ENCODE peak calls at places on chromosome 15, in seven cellular contexts. K, O, L, Q, Y, W and R are unnamed samples.

GRCh38 chr15:84598250-84598649 is 2.6 kb upstream of the ZSCAN2 start:
- DNase-seq in Q (no peak), K (no peak), Y (no peak), O (peak), W (no peak), L (peak), R (peak)

GRCh38 chr15:85494035-85494793 is 113.8 kb downstream of the AKAP13 start:
- DNase-seq in L (peak), Q (peak), K (peak), W (no peak), Y (peak), O (peak), R (no peak)

GRCh38 chr15:45456212-45457106 is 66.1 kb downstream of the SLC30A4 start:
- DNase-seq in Q (peak), L (peak), W (peak), Y (peak), O (no peak), K (peak), R (peak)

GRCh38 chr15:89633585-89633984 is 21.7 kb downstream of the KIF7 start:
- DNase-seq in W (no peak), Y (no peak), L (no peak), K (no peak), O (no peak), Q (no peak), R (no peak)

GRCh38 chr15:58562135-58562534 is 130.3 kb downstream of the LIPC start:
- DNase-seq in K (no peak), L (no peak), W (no peak), Q (no peak), O (no peak), Y (no peak), R (no peak)

GRCh38 chr15:80758130-80758529 is 21.0 kb upstream of the CEMIP start:
- DNase-seq in O (no peak), K (no peak), Q (no peak), W (no peak), Y (no peak), L (no peak), R (no peak)

GRCh38 chr15:70201376-70201775 is 103.7 kb upstream of the TLE3 start:
- DNase-seq in Q (no peak), W (no peak), O (no peak), K (no peak), Y (no peak), L (no peak), R (no peak)

GRCh38 chr15:61315471-61315870 is 86.4 kb upstream of the RORA start:
- DNase-seq in W (no peak), O (no peak), Q (no peak), Y (no peak), K (peak), L (peak), R (no peak)

GRCh38 chr15:70088427-70088826 is 9.3 kb downstream of the TLE3 start:
- DNase-seq in W (no peak), Q (no peak), K (no peak), O (no peak), L (no peak), Y (no peak), R (no peak)

GRCh38 chr15:94258246-94258645 is 26.9 kb downstream of the MCTP2 start:
- DNase-seq in O (no peak), Y (no peak), Q (no peak), L (no peak), K (no peak), W (no peak), R (peak)

GRCh38 chr15:89680282-89680873 is 1.2 kb upstream of the PLIN1 start:
- DNase-seq in Y (peak), W (peak), L (no peak), Q (no peak), K (peak), O (no peak), R (no peak)

GRCh38 chr15:62624541-62625399 is 417.8 kb upstream of the TPM1 start:
- DNase-seq in K (no peak), Q (peak), W (peak), Y (peak), L (peak), O (peak), R (peak)

GRCh38 chr15:85825719-85826118 is 31.0 kb upstream of the KLHL25 start:
- DNase-seq in Y (no peak), W (no peak), L (peak), K (peak), O (no peak), Q (no peak), R (no peak)

GRCh38 chr15:55993804-55994539 is 560 bp upstream of the NEDD4 start:
- DNase-seq in Y (peak), K (peak), Q (peak), O (peak), L (peak), W (no peak), R (no peak)

GRCh38 chr15:38260077-38260476 is 7.4 kb downstream of the SPRED1 start:
- DNase-seq in L (no peak), K (no peak), W (no peak), Y (no peak), O (peak), Q (no peak), R (no peak)

GRCh38 chr15:48617619-48618018 is 27.9 kb downstream of the FBN1 start:
- DNase-seq in K (no peak), Y (peak), L (no peak), O (no peak), W (peak), Q (no peak), R (no peak)

GRCh38 chr15:45186771-45187577 is 792 bp downstream of the SHF start:
- DNase-seq in Y (no peak), O (peak), W (no peak), K (no peak), L (no peak), Q (no peak), R (no peak)

GRCh38 chr15:81284256-81285031 is 39.5 kb downstream of the STARD5 start:
- DNase-seq in O (no peak), K (no peak), L (no peak), Q (no peak), Y (no peak), W (no peak), R (peak)

GRCh38 chr15:40229956-40230355 is 8.9 kb upstream of the PAK6 start:
- DNase-seq in Y (no peak), W (no peak), Q (no peak), O (no peak), K (no peak), L (no peak), R (no peak)

GRCh38 chr15:88833688-88834087 is 30.5 kb downstream of the ACAN start:
- DNase-seq in L (no peak), K (no peak), Q (no peak), O (no peak), Y (no peak), W (no peak), R (no peak)

GRCh38 chr15:20358066-20358780 is 183.4 kb downstream of the GOLGA6L6 start:
- DNase-seq in O (no peak), Q (no peak), W (no peak), L (no peak), Y (no peak), K (no peak), R (no peak)

GRCh38 chr15:77851696-77852095 is 219.0 kb upstream of the LINGO1 start:
- DNase-seq in K (no peak), Y (no peak), W (no peak), O (no peak), Q (no peak), L (no peak), R (no peak)

GRCh38 chr15:62083168-62084154 is 16.7 kb downstream of the C2CD4A start:
- DNase-seq in W (no peak), L (no peak), Y (no peak), O (no peak), Q (no peak), K (no peak), R (no peak)

GRCh38 chr15:96585634-96586386 is 255.3 kb downstream of the NR2F2 start:
- DNase-seq in W (no peak), O (peak), Y (peak), Q (no peak), L (peak), K (peak), R (no peak)

GRCh38 chr15:72375501-72375845 is 341 bp downstream of the HEXA start:
- DNase-seq in O (no peak), Q (no peak), W (no peak), Y (no peak), K (no peak), L (peak), R (no peak)

GRCh38 chr15:45551691-45552090 is 29.1 kb upstream of the SLC30A4 start:
- DNase-seq in Q (peak), K (no peak), O (no peak), L (no peak), W (no peak), Y (no peak), R (no peak)

GRCh38 chr15:80317389-80318169 is 65.6 kb upstream of the CTXND1 start:
- DNase-seq in W (no peak), Q (peak), Y (peak), O (no peak), K (peak), L (peak), R (peak)

DNA sequence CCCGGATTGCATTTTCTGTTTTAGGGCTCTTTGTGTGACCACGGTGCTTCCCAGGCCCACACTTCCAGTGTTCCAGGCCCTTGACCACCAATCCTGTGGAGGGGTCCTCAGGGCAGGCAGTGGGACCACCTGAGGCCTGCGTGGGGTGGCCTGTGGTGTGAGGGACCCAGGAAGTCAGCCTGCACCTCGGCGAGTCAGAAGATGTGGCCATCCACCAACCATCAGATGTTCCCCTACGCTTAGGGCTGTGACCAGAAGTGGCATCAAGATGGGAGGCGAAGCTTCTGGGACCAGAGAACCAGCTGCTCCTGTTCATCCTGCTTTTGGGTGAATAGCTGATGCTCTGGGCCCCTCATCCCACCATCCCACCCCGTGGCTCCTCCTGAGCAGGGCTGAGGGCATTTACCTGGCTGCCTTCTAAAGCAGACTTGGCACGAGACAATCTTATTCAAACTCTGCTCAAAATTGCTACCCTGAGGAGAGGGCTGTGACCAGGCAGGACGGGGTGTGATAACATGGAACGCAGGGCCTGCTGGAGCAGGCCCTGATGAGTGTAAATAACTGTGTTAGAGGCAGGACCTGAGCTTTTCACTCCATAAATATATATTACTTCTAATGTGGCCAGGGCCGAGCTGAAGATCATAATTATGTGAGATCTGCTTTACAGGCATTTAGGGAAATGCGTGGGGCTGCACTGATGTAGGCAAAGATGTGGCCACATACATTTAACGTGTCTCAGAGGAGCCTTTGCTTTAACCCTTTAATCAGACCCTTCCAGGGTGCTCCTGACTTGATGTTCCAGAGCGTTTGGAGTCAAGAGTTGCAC is 28.8 kb downstream of the SMAD3 start:
- DNase-seq in Q (no peak), W (no peak), K (no peak), L (peak), O (no peak), Y (no peak), R (no peak)
- H3K4me3 ChIP-seq in Q (no peak), W (no peak), K (no peak), L (no peak), O (no peak), Y (no peak), R (no peak)

DNA sequence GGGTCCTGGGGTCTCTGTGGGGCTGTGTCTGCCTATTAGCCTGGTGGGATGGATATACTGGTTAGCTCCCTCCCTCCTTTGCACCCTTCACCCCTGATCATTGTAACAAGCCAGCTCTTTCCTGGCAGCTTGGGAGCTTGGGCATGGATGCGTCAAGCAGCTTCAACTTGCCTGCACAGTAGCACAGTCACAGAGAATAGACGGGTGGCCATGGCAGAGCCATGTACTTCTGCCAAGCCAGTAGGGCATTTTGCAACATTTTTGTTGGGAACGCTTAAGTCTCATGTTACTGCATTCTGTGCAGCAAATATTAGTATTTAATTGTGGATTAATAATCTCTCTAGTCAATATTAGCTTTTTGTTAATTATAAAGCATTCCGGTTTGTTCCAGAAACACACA is 65.3 kb downstream of the SMAD6 start:
- DNase-seq in Y (no peak), Q (no peak), O (no peak), W (no peak), L (no peak), K (no peak), R (no peak)
- H3K4me3 ChIP-seq in Y (no peak), Q (no peak), O (no peak), W (no peak), L (no peak), K (no peak), R (no peak)

GRCh38 chr15:73928241-73928579 is 1.9 kb downstream of the LOXL1 start:
- DNase-seq in Q (no peak), L (no peak), W (no peak), Y (no peak), K (no peak), O (no peak), R (no peak)

GRCh38 chr15:73924258-73924921 is 1.9 kb upstream of the LOXL1 start:
- DNase-seq in Y (peak), O (peak), Q (peak), K (peak), W (no peak), L (peak), R (no peak)

GRCh38 chr15:73927476-73928240 is 1.4 kb downstream of the LOXL1 start:
- DNase-seq in O (peak), W (peak), K (peak), L (peak), Y (peak), Q (peak), R (peak)

GRCh38 chr15:73927003-73927475 is 777 bp downstream of the LOXL1 start:
- DNase-seq in W (peak), Q (no peak), K (peak), Y (no peak), O (peak), L (peak), R (no peak)

DNA sequence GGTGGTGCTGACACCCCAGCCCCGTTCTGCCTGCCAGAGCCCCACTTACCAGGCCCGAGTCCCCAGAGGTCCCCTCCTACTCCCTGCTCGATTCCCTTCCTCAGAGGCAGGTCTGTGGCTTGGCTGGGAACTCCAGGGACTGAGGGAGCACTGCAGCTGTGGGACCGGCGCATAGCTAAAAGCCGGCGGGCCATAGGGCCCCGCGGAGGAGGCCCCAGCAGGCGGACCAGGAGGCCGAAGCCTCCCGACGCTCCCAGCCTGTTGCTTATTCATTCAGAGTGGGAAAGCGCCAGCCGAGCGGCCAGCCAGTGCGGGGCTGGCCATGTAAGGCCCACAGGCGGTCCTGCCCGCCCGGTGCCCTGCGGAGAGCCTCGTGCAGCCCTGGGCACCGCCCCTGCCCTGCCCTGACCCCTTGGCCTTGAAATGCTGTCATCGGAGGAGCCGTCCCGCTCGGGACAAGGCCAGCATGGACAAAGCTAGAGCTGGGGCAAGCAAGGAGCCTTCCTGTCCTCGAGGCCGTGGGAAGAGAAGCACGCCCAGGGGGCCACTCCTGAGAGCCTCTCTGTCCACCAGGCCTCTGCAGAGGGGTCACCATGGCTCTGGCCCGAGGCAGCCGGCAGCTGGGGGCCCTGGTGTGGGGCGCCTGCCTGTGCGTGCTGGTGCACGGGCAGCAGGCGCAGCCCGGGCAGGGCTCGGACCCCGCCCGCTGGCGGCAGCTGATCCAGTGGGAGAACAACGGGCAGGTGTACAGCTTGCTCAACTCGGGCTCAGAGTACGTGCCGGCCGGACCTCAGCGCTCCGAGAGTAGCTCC is at the start of gene LOXL1:
- DNase-seq in Y (peak), L (peak), Q (peak), O (peak), W (peak), K (peak), R (no peak)
- H3K4me3 ChIP-seq in Y (peak), L (peak), Q (peak), O (peak), W (peak), K (peak), R (no peak)

GRCh38 chr15:32837935-32838334 is 120.1 kb downstream of the GREM1 start:
- DNase-seq in K (no peak), O (no peak), L (no peak), W (no peak), Y (no peak), Q (no peak), R (no peak)

GRCh38 chr15:32842081-32842480 is 124.3 kb downstream of the GREM1 start:
- DNase-seq in Y (no peak), L (no peak), O (no peak), Q (no peak), K (no peak), W (no peak), R (no peak)

GRCh38 chr15:32838820-32839219 is 121.0 kb downstream of the GREM1 start:
- DNase-seq in W (no peak), O (no peak), Q (no peak), K (peak), Y (peak), L (peak), R (no peak)

GRCh38 chr15:32840481-32841245 is 122.9 kb downstream of the GREM1 start:
- DNase-seq in W (no peak), Y (peak), K (no peak), Q (no peak), O (no peak), L (no peak), R (no peak)

GRCh38 chr15:32838338-32838737 is 120.5 kb downstream of the GREM1 start:
- DNase-seq in W (no peak), O (no peak), Q (no peak), K (no peak), Y (no peak), L (no peak), R (no peak)
- H3K4me3 ChIP-seq in W (no peak), O (no peak), Q (no peak), K (no peak), Y (no peak), L (no peak), R (no peak)

GRCh38 chr15:92881570-92881837 is 18.6 kb upstream of the CHD2 start:
- DNase-seq in W (no peak), Y (no peak), L (no peak), K (no peak), O (no peak), Q (no peak), R (no peak)
- H3K4me3 ChIP-seq in W (no peak), Y (no peak), L (peak), K (peak), O (peak), Q (peak), R (peak)